ENCODE peak calls at places on chromosomes 4 and X, in ten cellular contexts. One of them, this sample, is unnamed.

GRCh38 chr4:25842229-25842840 is 20.5 kb downstream of the SEL1L3 start:
- DNase-seq in upper lobe of right lung: no peak
- DNase-seq in Calu3: no peak
- DNase-seq in dorsolateral prefrontal cortex: no peak
- DNase-seq in IMR-90: no peak
- DNase-seq in brain microvascular endothelial cell: no peak
- DNase-seq in cardiac fibroblast: no peak
- DNase-seq in CD4-positive, alpha-beta T cell: peak; percentile 34
- DNase-seq in A549: no peak
- DNase-seq in neural progenitor cell: peak; percentile 41
- DNase-seq in this sample: no peak

GRCh38 chr4:125389713-125390112 is 75.0 kb downstream of the FAT4 start:
- DNase-seq in neural progenitor cell: no peak
- DNase-seq in CD4-positive, alpha-beta T cell: no peak
- DNase-seq in upper lobe of right lung: no peak
- DNase-seq in cardiac fibroblast: peak; percentile 97
- DNase-seq in brain microvascular endothelial cell: peak; percentile 83
- DNase-seq in Calu3: no peak
- DNase-seq in dorsolateral prefrontal cortex: no peak
- DNase-seq in A549: peak; percentile 16
- DNase-seq in IMR-90: peak; percentile 96
- DNase-seq in this sample: no peak

GRCh38 chrX:40108084-40108958 is 10.6 kb upstream of the BCOR start:
- DNase-seq in cardiac fibroblast: peak; percentile 25
- DNase-seq in brain microvascular endothelial cell: no peak
- DNase-seq in A549: peak; percentile 88
- DNase-seq in upper lobe of right lung: peak; percentile 76
- DNase-seq in neural progenitor cell: peak; percentile 76
- DNase-seq in IMR-90: no peak
- DNase-seq in dorsolateral prefrontal cortex: peak; percentile 43
- DNase-seq in CD4-positive, alpha-beta T cell: no peak
- DNase-seq in Calu3: peak; percentile 71
- DNase-seq in this sample: no peak

GRCh38 chr4:166460769-166461550 is 587.9 kb downstream of the TLL1 start:
- DNase-seq in CD4-positive, alpha-beta T cell: no peak
- DNase-seq in Calu3: no peak
- DNase-seq in neural progenitor cell: no peak
- DNase-seq in dorsolateral prefrontal cortex: no peak
- DNase-seq in upper lobe of right lung: no peak
- DNase-seq in IMR-90: no peak
- DNase-seq in cardiac fibroblast: peak; percentile 61
- DNase-seq in A549: no peak
- DNase-seq in brain microvascular endothelial cell: peak; percentile 7
- DNase-seq in this sample: no peak

GRCh38 chr4:38163216-38164006 is 203.2 kb downstream of the PTTG2 start:
- DNase-seq in Calu3: no peak
- DNase-seq in cardiac fibroblast: peak; percentile 77
- DNase-seq in dorsolateral prefrontal cortex: no peak
- DNase-seq in brain microvascular endothelial cell: peak; percentile 1
- DNase-seq in neural progenitor cell: no peak
- DNase-seq in A549: peak; percentile 19
- DNase-seq in CD4-positive, alpha-beta T cell: no peak
- DNase-seq in upper lobe of right lung: no peak
- DNase-seq in IMR-90: peak; percentile 87
- DNase-seq in this sample: no peak

GRCh38 chrX:74346124-74346523 is 42.1 kb downstream of the ZCCHC13 start:
- DNase-seq in IMR-90: no peak
- DNase-seq in Calu3: no peak
- DNase-seq in upper lobe of right lung: no peak
- DNase-seq in neural progenitor cell: no peak
- DNase-seq in A549: no peak
- DNase-seq in cardiac fibroblast: no peak
- DNase-seq in CD4-positive, alpha-beta T cell: no peak
- DNase-seq in dorsolateral prefrontal cortex: no peak
- DNase-seq in brain microvascular endothelial cell: no peak
- DNase-seq in this sample: no peak

GRCh38 chrX:150692837-150693781 is at the start of gene MTMR1:
- DNase-seq in CD4-positive, alpha-beta T cell: peak; percentile 55
- DNase-seq in upper lobe of right lung: peak; percentile 74
- DNase-seq in cardiac fibroblast: no peak
- DNase-seq in Calu3: peak; percentile 49
- DNase-seq in A549: no peak
- DNase-seq in dorsolateral prefrontal cortex: no peak
- DNase-seq in brain microvascular endothelial cell: no peak
- DNase-seq in neural progenitor cell: peak; percentile 68
- DNase-seq in IMR-90: no peak
- DNase-seq in this sample: no peak

GRCh38 chr4:23788027-23788426 is 101.8 kb downstream of the PPARGC1A start:
- DNase-seq in A549: no peak
- DNase-seq in neural progenitor cell: no peak
- DNase-seq in CD4-positive, alpha-beta T cell: no peak
- DNase-seq in cardiac fibroblast: no peak
- DNase-seq in Calu3: peak; percentile 45
- DNase-seq in IMR-90: no peak
- DNase-seq in brain microvascular endothelial cell: no peak
- DNase-seq in dorsolateral prefrontal cortex: no peak
- DNase-seq in upper lobe of right lung: no peak
- DNase-seq in this sample: no peak

GRCh38 chr4:23855912-23856605 is 33.8 kb downstream of the PPARGC1A start:
- DNase-seq in cardiac fibroblast: peak; percentile 31
- DNase-seq in upper lobe of right lung: no peak
- DNase-seq in A549: no peak
- DNase-seq in dorsolateral prefrontal cortex: no peak
- DNase-seq in brain microvascular endothelial cell: peak; percentile 21
- DNase-seq in IMR-90: peak; percentile 68
- DNase-seq in neural progenitor cell: no peak
- DNase-seq in CD4-positive, alpha-beta T cell: no peak
- DNase-seq in Calu3: peak; percentile 25
- DNase-seq in this sample: no peak

GRCh38 chr4:160020804-160021203 is 917.9 kb downstream of the RAPGEF2 start:
- DNase-seq in IMR-90: no peak
- DNase-seq in cardiac fibroblast: no peak
- DNase-seq in dorsolateral prefrontal cortex: no peak
- DNase-seq in neural progenitor cell: no peak
- DNase-seq in A549: no peak
- DNase-seq in Calu3: no peak
- DNase-seq in brain microvascular endothelial cell: no peak
- DNase-seq in CD4-positive, alpha-beta T cell: no peak
- DNase-seq in upper lobe of right lung: no peak
- DNase-seq in this sample: no peak

GRCh38 chrX:103613362-103613761 is 5.6 kb downstream of the TCEAL3 start:
- DNase-seq in A549: no peak
- DNase-seq in Calu3: no peak
- DNase-seq in CD4-positive, alpha-beta T cell: no peak
- DNase-seq in IMR-90: peak; percentile 72
- DNase-seq in neural progenitor cell: no peak
- DNase-seq in cardiac fibroblast: no peak
- DNase-seq in dorsolateral prefrontal cortex: no peak
- DNase-seq in brain microvascular endothelial cell: no peak
- DNase-seq in upper lobe of right lung: no peak
- DNase-seq in this sample: no peak

GRCh38 chr4:158122501-158122900 is 50.3 kb downstream of the GASK1B start:
- DNase-seq in upper lobe of right lung: no peak
- DNase-seq in dorsolateral prefrontal cortex: no peak
- DNase-seq in A549: no peak
- DNase-seq in IMR-90: peak; percentile 55
- DNase-seq in cardiac fibroblast: peak; percentile 47
- DNase-seq in neural progenitor cell: no peak
- DNase-seq in CD4-positive, alpha-beta T cell: no peak
- DNase-seq in Calu3: no peak
- DNase-seq in brain microvascular endothelial cell: no peak
- DNase-seq in this sample: no peak
- TF ChIP-seq CTCF in upper lobe of right lung: no peak
- TF ChIP-seq CTCF in dorsolateral prefrontal cortex: no peak
- TF ChIP-seq CTCF in A549: no peak
- TF ChIP-seq CTCF in IMR-90: no peak
- TF ChIP-seq CTCF in cardiac fibroblast: no peak
- TF ChIP-seq CTCF in neural progenitor cell: no peak
- TF ChIP-seq CTCF in CD4-positive, alpha-beta T cell: no peak
- TF ChIP-seq CTCF in Calu3: no peak
- TF ChIP-seq CTCF in brain microvascular endothelial cell: no peak
- TF ChIP-seq CTCF in this sample: no peak

DNA sequence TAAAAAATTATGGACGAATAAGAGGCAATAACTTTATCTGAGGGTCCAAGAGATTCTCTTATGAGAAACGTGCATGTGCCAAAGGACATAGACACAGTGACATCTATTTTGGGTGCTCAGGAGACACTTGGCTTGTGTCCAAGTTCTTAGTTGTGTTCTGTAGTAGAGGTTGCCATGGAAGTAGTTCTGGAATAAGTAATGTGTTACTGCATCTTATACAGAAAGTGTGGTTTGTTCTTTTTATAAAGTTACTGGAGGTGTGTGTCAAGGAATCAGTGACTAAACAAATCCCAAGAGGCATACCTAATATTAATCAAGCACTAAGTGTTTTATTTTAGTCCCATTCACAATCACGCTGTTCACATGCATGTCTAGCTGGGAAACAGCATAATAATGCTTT is 305.7 kb downstream of the ARHGAP24 start:
- DNase-seq in cardiac fibroblast: peak; percentile 87
- DNase-seq in IMR-90: no peak
- DNase-seq in A549: no peak
- DNase-seq in brain microvascular endothelial cell: peak; percentile 67
- DNase-seq in upper lobe of right lung: no peak
- DNase-seq in Calu3: no peak
- DNase-seq in dorsolateral prefrontal cortex: no peak
- DNase-seq in neural progenitor cell: no peak
- DNase-seq in CD4-positive, alpha-beta T cell: no peak
- DNase-seq in this sample: no peak
- TF ChIP-seq CTCF in cardiac fibroblast: no peak
- TF ChIP-seq CTCF in IMR-90: no peak
- TF ChIP-seq CTCF in A549: no peak
- TF ChIP-seq CTCF in brain microvascular endothelial cell: no peak
- TF ChIP-seq CTCF in upper lobe of right lung: no peak
- TF ChIP-seq CTCF in Calu3: no peak
- TF ChIP-seq CTCF in dorsolateral prefrontal cortex: no peak
- TF ChIP-seq CTCF in neural progenitor cell: no peak
- TF ChIP-seq CTCF in CD4-positive, alpha-beta T cell: no peak
- TF ChIP-seq CTCF in this sample: no peak

GRCh38 chrX:106035064-106035463 is 3.5 kb downstream of the SERPINA7 start:
- DNase-seq in Calu3: no peak
- DNase-seq in A549: peak; percentile 0
- DNase-seq in cardiac fibroblast: no peak
- DNase-seq in neural progenitor cell: peak; percentile 25
- DNase-seq in upper lobe of right lung: no peak
- DNase-seq in brain microvascular endothelial cell: no peak
- DNase-seq in dorsolateral prefrontal cortex: no peak
- DNase-seq in IMR-90: no peak
- DNase-seq in CD4-positive, alpha-beta T cell: no peak
- DNase-seq in this sample: no peak
- TF ChIP-seq CTCF in Calu3: no peak
- TF ChIP-seq CTCF in A549: no peak
- TF ChIP-seq CTCF in cardiac fibroblast: no peak
- TF ChIP-seq CTCF in neural progenitor cell: peak; percentile 52
- TF ChIP-seq CTCF in upper lobe of right lung: no peak
- TF ChIP-seq CTCF in brain microvascular endothelial cell: peak; percentile 27
- TF ChIP-seq CTCF in dorsolateral prefrontal cortex: no peak
- TF ChIP-seq CTCF in IMR-90: no peak
- TF ChIP-seq CTCF in CD4-positive, alpha-beta T cell: no peak
- TF ChIP-seq CTCF in this sample: peak; percentile 16

GRCh38 chrX:112367065-112367464 is 284.5 kb upstream of the TRPC5 start:
- DNase-seq in CD4-positive, alpha-beta T cell: no peak
- DNase-seq in IMR-90: no peak
- DNase-seq in brain microvascular endothelial cell: no peak
- DNase-seq in A549: no peak
- DNase-seq in cardiac fibroblast: no peak
- DNase-seq in neural progenitor cell: no peak
- DNase-seq in Calu3: no peak
- DNase-seq in upper lobe of right lung: no peak
- DNase-seq in dorsolateral prefrontal cortex: no peak
- DNase-seq in this sample: no peak

GRCh38 chrX:112368371-112368770 is 285.8 kb upstream of the TRPC5 start:
- DNase-seq in A549: no peak
- DNase-seq in CD4-positive, alpha-beta T cell: no peak
- DNase-seq in Calu3: no peak
- DNase-seq in cardiac fibroblast: no peak
- DNase-seq in IMR-90: no peak
- DNase-seq in upper lobe of right lung: no peak
- DNase-seq in dorsolateral prefrontal cortex: no peak
- DNase-seq in brain microvascular endothelial cell: no peak
- DNase-seq in neural progenitor cell: peak; percentile 48
- DNase-seq in this sample: no peak
- TF ChIP-seq CTCF in A549: no peak
- TF ChIP-seq CTCF in CD4-positive, alpha-beta T cell: no peak
- TF ChIP-seq CTCF in Calu3: no peak
- TF ChIP-seq CTCF in cardiac fibroblast: no peak
- TF ChIP-seq CTCF in IMR-90: peak; percentile 31
- TF ChIP-seq CTCF in upper lobe of right lung: no peak
- TF ChIP-seq CTCF in dorsolateral prefrontal cortex: no peak
- TF ChIP-seq CTCF in brain microvascular endothelial cell: peak; percentile 13
- TF ChIP-seq CTCF in neural progenitor cell: peak; percentile 75
- TF ChIP-seq CTCF in this sample: peak; percentile 49

GRCh38 chrX:105876658-105877057 is 54.3 kb downstream of the NRK start:
- DNase-seq in IMR-90: peak; percentile 19
- DNase-seq in CD4-positive, alpha-beta T cell: no peak
- DNase-seq in cardiac fibroblast: peak; percentile 3
- DNase-seq in A549: peak; percentile 31
- DNase-seq in upper lobe of right lung: no peak
- DNase-seq in dorsolateral prefrontal cortex: no peak
- DNase-seq in brain microvascular endothelial cell: no peak
- DNase-seq in Calu3: no peak
- DNase-seq in neural progenitor cell: peak; percentile 34
- DNase-seq in this sample: no peak
- TF ChIP-seq CTCF in IMR-90: peak; percentile 26
- TF ChIP-seq CTCF in CD4-positive, alpha-beta T cell: no peak
- TF ChIP-seq CTCF in cardiac fibroblast: no peak
- TF ChIP-seq CTCF in A549: peak; percentile 23
- TF ChIP-seq CTCF in upper lobe of right lung: no peak
- TF ChIP-seq CTCF in dorsolateral prefrontal cortex: no peak
- TF ChIP-seq CTCF in brain microvascular endothelial cell: peak; percentile 43
- TF ChIP-seq CTCF in Calu3: no peak
- TF ChIP-seq CTCF in neural progenitor cell: peak; percentile 48
- TF ChIP-seq CTCF in this sample: peak; percentile 39